ENCODE peak calls at places on chromosomes 2 and 18, in six cellular contexts. R, O, G, I, Y and N are unnamed samples.

GRCh38 chr2:152115952-152116351 is 17.1 kb upstream of the CACNB4 start:
- DNase-seq in R (no peak), O (no peak), G (no peak), I (no peak), Y (no peak), N (no peak)

GRCh38 chr2:151114934-151115333 is 146.7 kb downstream of the RBM43 start:
- DNase-seq in R (no peak), O (no peak), G (no peak), I (no peak), Y (no peak), N (no peak)

GRCh38 chr18:34661464-34662087 is 48.5 kb upstream of the DTNA start:
- DNase-seq in R (no peak), O (no peak), G (peak), I (no peak), Y (peak), N (peak)

GRCh38 chr2:240433973-240434727 is 1.3 kb upstream of the GPC1 start:
- DNase-seq in R (peak), O (no peak), G (peak), I (no peak), Y (peak), N (peak)

GRCh38 chr2:31386648-31387047 is 27.9 kb downstream of the XDH start:
- DNase-seq in R (no peak), O (no peak), G (peak), I (no peak), Y (no peak), N (no peak)

GRCh38 chr2:216406861-216407260 is 5.4 kb upstream of the SMARCAL1 start:
- DNase-seq in R (no peak), O (no peak), G (no peak), I (no peak), Y (no peak), N (no peak)

GRCh38 chr2:77270433-77270832 is 251.7 kb downstream of the LRRTM4 start:
- DNase-seq in R (no peak), O (no peak), G (no peak), I (no peak), Y (no peak), N (peak)

GRCh38 chr2:82120120-82120519 is 1815.6 kb upstream of the LRRTM1 start:
- DNase-seq in R (no peak), O (no peak), G (no peak), I (no peak), Y (no peak), N (no peak)

GRCh38 chr18:58272209-58272608 is 228.2 kb downstream of the NEDD4L start:
- DNase-seq in R (no peak), O (no peak), G (no peak), I (no peak), Y (no peak), N (no peak)

GRCh38 chr2:177165103-177165583 is 47.5 kb upstream of the HNRNPA3 start:
- DNase-seq in R (peak), O (peak), G (peak), I (no peak), Y (peak), N (no peak)

GRCh38 chr2:133485868-133486267 is 82.4 kb downstream of the NCKAP5 start:
- DNase-seq in R (no peak), O (no peak), G (peak), I (no peak), Y (no peak), N (no peak)

GRCh38 chr2:26172189-26172865 is 561 bp upstream of the GAREM2 start:
- DNase-seq in R (no peak), O (no peak), G (peak), I (no peak), Y (no peak), N (no peak)
- H3K27ac ChIP-seq in R (no peak), O (no peak), G (no peak), I (no peak), Y (no peak), N (no peak)

GRCh38 chr2:230865766-230866703 is 1.3 kb downstream of the ITM2C start:
- DNase-seq in R (no peak), O (no peak), G (peak), I (no peak), Y (no peak), N (no peak)

GRCh38 chr2:230868151-230868946 is 3.6 kb downstream of the ITM2C start:
- DNase-seq in R (no peak), O (no peak), G (no peak), I (no peak), Y (no peak), N (no peak)

GRCh38 chr2:230864605-230865323 is at the start of gene ITM2C:
- DNase-seq in R (peak), O (peak), G (peak), I (no peak), Y (peak), N (peak)

GRCh38 chr2:230865324-230865765 is 603 bp downstream of the ITM2C start:
- DNase-seq in R (no peak), O (no peak), G (no peak), I (no peak), Y (no peak), N (no peak)

GRCh38 chr2:230866704-230867561 is 2.2 kb downstream of the ITM2C start:
- DNase-seq in R (no peak), O (no peak), G (no peak), I (no peak), Y (peak), N (no peak)
- TF ChIP-seq CTCF in R (no peak), O (no peak), G (no peak), I (no peak), Y (no peak), N (no peak)

GRCh38 chr18:75247041-75247551 is 36.5 kb downstream of the TSHZ1 start:
- DNase-seq in R (no peak), O (no peak), G (no peak), I (no peak), Y (no peak), N (no peak)
- H3K27ac ChIP-seq in R (peak), O (peak), G (no peak), I (peak), Y (peak), N (peak)

GRCh38 chr2:210162466-210163124 is 8.6 kb downstream of the KANSL1L start:
- DNase-seq in R (no peak), O (no peak), G (no peak), I (no peak), Y (no peak), N (no peak)

GRCh38 chr2:210157546-210157945 is 13.7 kb downstream of the KANSL1L start:
- DNase-seq in R (no peak), O (no peak), G (no peak), I (no peak), Y (no peak), N (no peak)

GRCh38 chr2:210158236-210158635 is 13.0 kb downstream of the KANSL1L start:
- DNase-seq in R (no peak), O (no peak), G (peak), I (no peak), Y (no peak), N (no peak)
- TF ChIP-seq CTCF in R (no peak), O (no peak), G (no peak), I (no peak), Y (no peak), N (no peak)

DNA sequence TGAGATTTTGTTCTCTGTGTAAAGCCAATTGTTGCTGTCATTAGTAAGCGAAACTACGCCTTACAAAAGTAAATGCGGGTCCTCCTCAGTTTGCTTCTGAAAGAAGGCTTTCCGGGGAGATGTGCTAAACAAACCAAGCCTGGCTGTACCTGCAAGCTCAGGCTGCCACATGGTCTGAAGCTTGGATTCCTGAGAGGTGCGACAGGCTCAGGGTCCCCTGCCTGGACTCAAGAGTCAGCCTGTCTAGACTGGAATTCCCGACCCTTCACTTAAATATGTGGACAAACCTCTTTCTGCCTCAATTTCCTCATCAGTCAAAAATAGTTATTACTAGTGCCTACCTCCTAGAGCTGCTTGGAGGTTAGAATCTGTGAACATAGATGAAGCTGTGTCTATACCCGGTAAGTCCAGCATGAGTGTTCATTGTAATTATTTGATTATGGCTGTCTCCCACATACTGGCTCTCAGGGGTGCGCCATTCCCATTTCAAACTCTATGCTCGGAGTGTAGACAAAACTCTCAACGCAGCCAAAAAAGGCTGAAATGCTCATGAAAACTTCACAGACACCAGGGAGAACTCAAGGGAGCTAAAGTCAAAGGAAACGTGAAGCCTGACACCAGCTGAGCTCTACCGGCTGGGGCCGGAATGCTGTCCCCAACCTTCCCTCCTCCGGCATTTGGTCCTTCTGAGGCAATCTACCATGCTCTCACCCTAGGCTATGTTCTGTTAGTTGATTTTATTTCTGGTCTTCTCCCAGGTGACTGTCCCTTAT is 31.4 kb downstream of the SOWAHC start:
- DNase-seq in R (no peak), O (no peak), G (no peak), I (no peak), Y (no peak), N (no peak)
- H3K27ac ChIP-seq in R (no peak), O (peak), G (no peak), I (peak), Y (no peak), N (no peak)

GRCh38 chr2:3082705-3083104 is 294.9 kb downstream of the EIPR1 start:
- DNase-seq in R (no peak), O (no peak), G (no peak), I (no peak), Y (no peak), N (no peak)
- TF ChIP-seq CTCF in R (no peak), O (no peak), G (no peak), I (no peak), Y (no peak), N (no peak)

GRCh38 chr2:156826342-156826933 is 390.3 kb downstream of the GPD2 start:
- DNase-seq in R (no peak), O (no peak), G (no peak), I (no peak), Y (no peak), N (no peak)
- H3K27ac ChIP-seq in R (no peak), O (no peak), G (no peak), I (peak), Y (no peak), N (no peak)